ENCODE peak calls at places on chromosomes 2 and 18, in eight cellular contexts. R is HFF-Myc; T is activated CD4-positive, alpha-beta T cell treated with anti-CD3 and anti-CD28 coated beads for 48 hours; I is AG09309; W is cardiac muscle cell; B is iPS-NIHi11; K is GM13976; O is bronchial epithelial cell. V is an unnamed sample.

GRCh38 chr2:112345030-112346027 is 69.9 kb downstream of the ZC3H6 start:
- DNase-seq in R (no peak), K (no peak), T (no peak), W (no peak), O (no peak), B (no peak), I (no peak), V (no peak)

GRCh38 chr2:119389615-119390306 is 23.0 kb downstream of the DBI start:
- DNase-seq in R (no peak), I (peak), B (no peak), K (no peak), W (no peak), O (peak), T (no peak), V (no peak)

GRCh38 chr2:121888189-121888557 is 132.7 kb downstream of the TSN start:
- DNase-seq in K (peak), R (no peak), W (peak), T (peak), I (no peak), O (peak), B (peak), V (peak)

GRCh38 chr2:151269798-151270568 is 8.3 kb upstream of the RBM43 start:
- DNase-seq in R (no peak), I (no peak), W (no peak), K (no peak), T (peak), B (no peak), O (peak), V (no peak)

GRCh38 chr2:157194097-157194688 is 63.3 kb upstream of the GALNT5 start:
- DNase-seq in K (peak), R (no peak), O (peak), W (peak), B (peak), T (peak), I (peak), V (peak)

GRCh38 chr2:236637691-236638569 is 68.3 kb downstream of the ACKR3 start:
- DNase-seq in B (no peak), R (no peak), K (no peak), W (no peak), I (no peak), O (no peak), T (no peak), V (no peak)

GRCh38 chr2:46489430-46489829 is 10.1 kb downstream of the TMEM247 start:
- DNase-seq in I (no peak), K (no peak), R (no peak), B (no peak), W (no peak), T (no peak), O (no peak), V (no peak)

GRCh38 chr18:50949185-50949584 is 18.7 kb upstream of the ELAC1 start:
- DNase-seq in W (no peak), B (no peak), T (no peak), O (no peak), I (no peak), K (no peak), R (no peak), V (no peak)

GRCh38 chr18:61360440-61361383 is 27.5 kb downstream of the CDH20 start:
- DNase-seq in B (no peak), T (no peak), W (no peak), I (no peak), R (no peak), O (no peak), K (peak), V (no peak)

V was measured in NT2/D1.